ENCODE peak calls at places on chromosomes 4 and X, in seven cellular contexts. J, U, C, W, R, Y and F are unnamed samples.

GRCh38 chr4:121219222-121219621 is 55.1 kb upstream of the TNIP3 start:
- DNase-seq in J (no peak), U (no peak), C (no peak), W (no peak), R (no peak), Y (no peak), F (no peak)

GRCh38 chrX:63750846-63751245 is 34.2 kb downstream of the ARHGEF9 start:
- DNase-seq in J (no peak), U (no peak), C (no peak), W (no peak), R (no peak), Y (no peak), F (no peak)

GRCh38 chrX:4570141-4570540 is 856.7 kb upstream of the PRKX start:
- DNase-seq in J (no peak), U (no peak), C (no peak), W (no peak), R (no peak), Y (no peak), F (no peak)

GRCh38 chrX:68710870-68711576 is 63.6 kb downstream of the STARD8 start:
- DNase-seq in J (no peak), U (no peak), C (peak), W (peak), R (no peak), Y (no peak), F (peak)

GRCh38 chr4:56655209-56655626 is 25.9 kb downstream of the HOPX start:
- DNase-seq in J (no peak), U (no peak), C (peak), W (no peak), R (no peak), Y (peak), F (peak)

GRCh38 chr4:181998588-181998987 is 244.6 kb upstream of the TENM3 start:
- DNase-seq in J (no peak), U (no peak), C (no peak), W (no peak), R (no peak), Y (no peak), F (no peak)

GRCh38 chrX:69109706-69110635 is 55.3 kb downstream of the PJA1 start:
- DNase-seq in J (no peak), U (no peak), C (no peak), W (peak), R (peak), Y (no peak), F (no peak)

GRCh38 chrX:63514575-63514967 is 163.4 kb upstream of the SPIN4 start:
- DNase-seq in J (no peak), U (no peak), C (no peak), W (no peak), R (no peak), Y (no peak), F (no peak)

GRCh38 chr4:23038626-23039245 is 346.0 kb downstream of the GBA3 start:
- DNase-seq in J (no peak), U (no peak), C (no peak), W (no peak), R (no peak), Y (no peak), F (no peak)

GRCh38 chrX:119155416-119156035 is 27.9 kb upstream of the KIAA1210 start:
- DNase-seq in J (no peak), U (no peak), C (no peak), W (peak), R (peak), Y (peak), F (peak)

GRCh38 chr4:78569291-78569821 is 17.8 kb downstream of the ANXA3 start:
- DNase-seq in J (no peak), U (no peak), C (no peak), W (peak), R (peak), Y (no peak), F (peak)

GRCh38 chr4:17475481-17475880 is 36.4 kb downstream of the QDPR start:
- DNase-seq in J (no peak), U (no peak), C (no peak), W (no peak), R (no peak), Y (no peak), F (no peak)

GRCh38 chr4:621296-622070 is 3.9 kb upstream of the PDE6B start:
- DNase-seq in J (no peak), U (no peak), C (no peak), W (no peak), R (no peak), Y (no peak), F (no peak)

GRCh38 chr4:80077639-80078038 is 4.6 kb upstream of the ANTXR2 start:
- DNase-seq in J (no peak), U (no peak), C (no peak), W (peak), R (no peak), Y (no peak), F (peak)

GRCh38 chr4:2138846-2139500 is 79.8 kb downstream of the NAT8L start:
- DNase-seq in J (no peak), U (no peak), C (no peak), W (no peak), R (no peak), Y (no peak), F (no peak)

GRCh38 chrX:46279925-46280313 is 265.3 kb downstream of the ZNF674 start:
- DNase-seq in J (no peak), U (no peak), C (no peak), W (peak), R (no peak), Y (no peak), F (no peak)